ENCODE peak calls at places on chromosomes 12 and 14, in seven cellular contexts. S is activated CD4-positive, CD25-positive, alpha-beta regulatory T cell; O is left cardiac atrium; P is CD8-positive, alpha-beta T cell; J is OCI-M1; X is right cardiac atrium; L is effector memory CD8-positive, alpha-beta T cell. Y is an unnamed sample.

GRCh38 chr14:55721353-55721752 is 141.3 kb downstream of the KTN1 start:
- DNase-seq in S (no peak), O (no peak), P (no peak), J (peak), X (no peak), L (no peak), Y (no peak)

GRCh38 chr14:81446279-81447007 is 46.3 kb upstream of the STON2 start:
- DNase-seq in S (no peak), O (no peak), P (no peak), J (no peak), X (no peak), L (no peak), Y (no peak)

GRCh38 chr14:104794099-104794498 is 1.4 kb downstream of the AKT1 start:
- DNase-seq in S (no peak), O (peak), P (peak), J (no peak), X (peak), L (peak), Y (peak)

GRCh38 chr12:24608637-24609285 is 340.1 kb downstream of the BCAT1 start:
- DNase-seq in S (no peak), O (no peak), P (no peak), J (peak), X (no peak), L (no peak), Y (no peak)

GRCh38 chr14:77409131-77409533 is 14.2 kb downstream of the NOXRED1 start:
- DNase-seq in S (no peak), O (no peak), P (no peak), J (peak), X (no peak), L (no peak), Y (no peak)

GRCh38 chr14:73717247-73717646 is 3.1 kb upstream of the PNMA1 start:
- DNase-seq in S (no peak), O (no peak), P (no peak), J (peak), X (no peak), L (no peak), Y (no peak)

GRCh38 chr12:92030618-92031017 is 115.0 kb downstream of the BTG1 start:
- DNase-seq in S (peak), O (peak), P (peak), J (peak), X (no peak), L (peak), Y (no peak)

GRCh38 chr12:87439990-87440827 is 589.0 kb downstream of the C12orf50 start:
- DNase-seq in S (no peak), O (no peak), P (no peak), J (peak), X (no peak), L (no peak), Y (no peak)

GRCh38 chr12:105920161-105920684 is 218.5 kb downstream of the NUAK1 start:
- DNase-seq in S (no peak), O (peak), P (no peak), J (peak), X (peak), L (no peak), Y (peak)

GRCh38 chr12:8603858-8604257 is 8.8 kb downstream of the AICDA start:
- DNase-seq in S (no peak), O (no peak), P (no peak), J (peak), X (no peak), L (no peak), Y (no peak)

GRCh38 chr12:76123301-76124212 is 39.1 kb upstream of the NAP1L1 start:
- DNase-seq in S (no peak), O (no peak), P (no peak), J (no peak), X (no peak), L (no peak), Y (no peak)

GRCh38 chr12:70732287-70732686 is 95.1 kb upstream of the PTPRB start:
- DNase-seq in S (no peak), O (no peak), P (no peak), J (no peak), X (no peak), L (no peak), Y (no peak)

GRCh38 chr12:57049890-57050289 is at the start of gene MYO1A:
- DNase-seq in S (no peak), O (no peak), P (no peak), J (no peak), X (no peak), L (no peak), Y (no peak)

GRCh38 chr12:94099191-94099983 is 49.0 kb upstream of the PLXNC1 start:
- DNase-seq in S (no peak), O (no peak), P (no peak), J (peak), X (no peak), L (no peak), Y (no peak)

GRCh38 chr14:61516957-61517356 is 178.4 kb upstream of the HIF1A start:
- DNase-seq in S (no peak), O (no peak), P (no peak), J (no peak), X (no peak), L (no peak), Y (no peak)

GRCh38 chr12:93107514-93107942 is 178.4 kb upstream of the EEA1 start:
- DNase-seq in S (no peak), O (no peak), P (no peak), J (no peak), X (no peak), L (no peak), Y (no peak)

GRCh38 chr14:33938131-33938949 is 12.5 kb downstream of the EGLN3 start:
- DNase-seq in S (no peak), O (peak), P (no peak), J (no peak), X (peak), L (no peak), Y (peak)

GRCh38 chr14:53956427-53957201 is at the start of gene BMP4:
- DNase-seq in S (no peak), O (peak), P (no peak), J (no peak), X (peak), L (no peak), Y (peak)

GRCh38 chr12:86379337-86379736 is 123.1 kb upstream of the MGAT4C start:
- DNase-seq in S (no peak), O (no peak), P (no peak), J (no peak), X (no peak), L (no peak), Y (no peak)

GRCh38 chr14:103395245-103395644 is 10.0 kb downstream of the MARK3 start:
- DNase-seq in S (no peak), O (no peak), P (peak), J (no peak), X (no peak), L (no peak), Y (no peak)

GRCh38 chr12:83886479-83886878 is 1026.1 kb downstream of the SLC6A15 start:
- DNase-seq in S (no peak), O (no peak), P (no peak), J (no peak), X (no peak), L (no peak), Y (no peak)

GRCh38 chr12:67727652-67728295 is 79.2 kb downstream of the DYRK2 start:
- DNase-seq in S (no peak), O (no peak), P (no peak), J (no peak), X (no peak), L (no peak), Y (no peak)

GRCh38 chr12:40565029-40565633 is 127.1 kb upstream of the CNTN1 start:
- DNase-seq in S (no peak), O (no peak), P (no peak), J (peak), X (no peak), L (no peak), Y (no peak)

GRCh38 chr12:8887285-8887715 is 27.0 kb upstream of the PHC1 start:
- DNase-seq in S (no peak), O (no peak), P (no peak), J (peak), X (no peak), L (no peak), Y (no peak)

GRCh38 chr12:112557954-112558630 is 139.3 kb downstream of the PTPN11 start:
- DNase-seq in S (no peak), O (no peak), P (no peak), J (no peak), X (no peak), L (no peak), Y (no peak)

GRCh38 chr12:77572371-77572770 is 258.3 kb upstream of the NAV3 start:
- DNase-seq in S (no peak), O (no peak), P (no peak), J (no peak), X (no peak), L (no peak), Y (no peak)

GRCh38 chr12:120346681-120347080 is 19.1 kb upstream of the PLA2G1B start:
- DNase-seq in S (no peak), O (no peak), P (no peak), J (no peak), X (no peak), L (no peak), Y (no peak)

GRCh38 chr14:101176535-101177205 is 273.1 kb upstream of the RTL1 start:
- DNase-seq in S (no peak), O (no peak), P (no peak), J (no peak), X (no peak), L (no peak), Y (no peak)

GRCh38 chr14:103705158-103705523 is 10.1 kb downstream of the XRCC3 start:
- DNase-seq in S (no peak), O (peak), P (no peak), J (no peak), X (peak), L (no peak), Y (peak)

GRCh38 chr12:3607821-3608220 is 116.8 kb downstream of the PRMT8 start:
- DNase-seq in S (no peak), O (no peak), P (no peak), J (no peak), X (no peak), L (no peak), Y (no peak)

GRCh38 chr12:116594325-116595038 is 35.3 kb downstream of the MAP1LC3B2 start:
- DNase-seq in S (no peak), O (peak), P (peak), J (peak), X (peak), L (peak), Y (peak)

GRCh38 chr12:43338848-43339526 is 213.0 kb downstream of the ADAMTS20 start:
- DNase-seq in S (no peak), O (no peak), P (no peak), J (peak), X (no peak), L (no peak), Y (no peak)

GRCh38 chr12:69430942-69431603 is 39.1 kb upstream of the FRS2 start:
- DNase-seq in S (no peak), O (peak), P (no peak), J (no peak), X (peak), L (no peak), Y (peak)

GRCh38 chr12:90585640-90586304 is 369.2 kb downstream of the CCER1 start:
- DNase-seq in S (no peak), O (no peak), P (no peak), J (no peak), X (no peak), L (no peak), Y (no peak)

GRCh38 chr12:50127546-50127945 is 15.5 kb downstream of the COX14 start:
- DNase-seq in S (no peak), O (no peak), P (no peak), J (no peak), X (no peak), L (no peak), Y (no peak)

Y was measured in left ventricle myocardium superior.